ENCODE peak calls at places on chromosomes 13 and 19, in nine cellular contexts. X is ovary, Y is right atrium auricular region, Z is tibial nerve, D is brain microvascular endothelial cell, N is psoas muscle, K is B cell, V is mammary epithelial cell, Q is omental fat pad. F is an unnamed sample.

GRCh38 chr13:52925221-52925620 is 76.8 kb upstream of the PCDH8 start:
- DNase-seq in X (no peak), Y (no peak), Z (no peak), D (no peak), N (peak; percentile 52), K (no peak), V (no peak), Q (no peak), F (no peak)

GRCh38 chr19:5615756-5616327 is 6.7 kb downstream of the SAFB2 start:
- DNase-seq in X (peak; percentile 20), Y (no peak), Z (no peak), D (peak; percentile 32), N (no peak), K (no peak), V (no peak), Q (no peak), F (peak; percentile 42)

GRCh38 chr19:55473613-55474012 is 2.8 kb upstream of the ZNF628 start:
- DNase-seq in X (no peak), Y (no peak), Z (no peak), D (no peak), N (no peak), K (no peak), V (no peak), Q (no peak), F (peak; percentile 63)

GRCh38 chr13:42992585-42993122 is 613 bp upstream of the EPSTI1 start:
- DNase-seq in X (no peak), Y (no peak), Z (no peak), D (no peak), N (no peak), K (peak; percentile 64), V (no peak), Q (no peak), F (no peak)

GRCh38 chr13:21076265-21076653 is 14.9 kb upstream of the LATS2 start:
- DNase-seq in X (no peak), Y (no peak), Z (no peak), D (no peak), N (no peak), K (no peak), V (no peak), Q (no peak), F (no peak)

GRCh38 chr13:108551674-108552073 is 77.7 kb upstream of the MYO16 start:
- DNase-seq in X (no peak), Y (no peak), Z (no peak), D (peak; percentile 3), N (no peak), K (no peak), V (no peak), Q (no peak), F (peak; percentile 26)

GRCh38 chr19:632228-633067 is 889 bp downstream of the POLRMT start:
- DNase-seq in X (no peak), Y (no peak), Z (no peak), D (peak; percentile 75), N (no peak), K (no peak), V (peak; percentile 47), Q (no peak), F (peak; percentile 66)

GRCh38 chr19:40367577-40368434 is 19.3 kb downstream of the PLD3 start:
- DNase-seq in X (no peak), Y (no peak), Z (no peak), D (no peak), N (no peak), K (no peak), V (no peak), Q (no peak), F (no peak)

GRCh38 chr13:113928701-113929627 is 44.9 kb downstream of the C13orf46 start:
- DNase-seq in X (peak; percentile 87), Y (peak; percentile 83), Z (peak; percentile 86), D (no peak), N (peak; percentile 98), K (no peak), V (no peak), Q (peak; percentile 52), F (peak; percentile 73)

GRCh38 chr13:105426454-105426853 is 1109.0 kb downstream of the EFNB2 start:
- DNase-seq in X (no peak), Y (no peak), Z (no peak), D (no peak), N (no peak), K (no peak), V (no peak), Q (no peak), F (no peak)

GRCh38 chr13:108902557-108903155 is 273.2 kb downstream of the MYO16 start:
- DNase-seq in X (no peak), Y (no peak), Z (no peak), D (no peak), N (no peak), K (no peak), V (peak; percentile 81), Q (no peak), F (no peak)

GRCh38 chr13:114046447-114046846 is 72.6 kb upstream of the C13orf46 start:
- DNase-seq in X (no peak), Y (no peak), Z (no peak), D (no peak), N (no peak), K (no peak), V (no peak), Q (no peak), F (no peak)

GRCh38 chr13:50611117-50611781 is 232.2 kb downstream of the DLEU7 start:
- DNase-seq in X (no peak), Y (no peak), Z (no peak), D (no peak), N (no peak), K (no peak), V (no peak), Q (no peak), F (no peak)

DNA sequence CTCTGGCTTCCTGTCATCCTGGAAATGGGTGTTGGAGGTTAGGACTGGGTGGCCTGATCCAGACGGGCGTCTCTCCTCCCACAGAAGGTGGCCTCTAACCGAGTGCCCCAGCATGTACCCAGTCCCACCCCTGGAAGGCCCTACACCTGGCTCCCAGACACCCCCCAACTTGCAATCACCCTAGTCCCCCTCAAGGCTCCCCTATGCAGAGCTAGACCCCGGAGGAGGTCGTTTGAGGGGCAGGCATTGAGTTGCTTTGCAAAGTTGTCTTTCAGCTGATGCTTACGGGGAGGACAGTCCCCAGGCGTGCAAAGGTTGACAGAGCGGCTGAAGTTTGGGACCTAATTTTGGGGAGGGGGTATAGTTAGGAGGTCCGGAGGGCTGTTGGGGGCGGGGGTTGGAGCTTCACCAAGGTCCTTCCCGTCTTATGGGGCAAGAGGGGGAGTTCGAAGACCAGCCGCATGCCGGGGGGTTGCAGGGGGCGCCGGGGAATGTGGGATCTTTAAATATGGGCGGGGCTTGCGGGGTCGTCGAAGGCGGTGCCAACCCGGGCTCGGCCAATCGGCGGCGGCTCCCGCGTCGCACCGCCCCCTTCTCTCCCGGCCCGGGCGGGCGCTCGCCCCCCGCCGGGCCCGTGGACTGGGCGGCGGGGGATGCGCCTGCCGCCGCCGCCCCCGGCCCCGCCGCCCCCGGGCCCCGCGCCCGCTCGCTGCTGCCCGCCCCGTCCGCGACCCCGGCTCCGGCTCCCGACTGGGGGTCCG is at the start of gene KCNN1:
- DNase-seq in X (no peak), Y (no peak), Z (no peak), D (no peak), N (no peak), K (no peak), V (no peak), Q (no peak), F (no peak)
- TF ChIP-seq CTCF in X (no peak), Y (no peak), Z (no peak), D (no peak), N (no peak), K (no peak), V (no peak), Q (no peak), F (no peak)

DNA sequence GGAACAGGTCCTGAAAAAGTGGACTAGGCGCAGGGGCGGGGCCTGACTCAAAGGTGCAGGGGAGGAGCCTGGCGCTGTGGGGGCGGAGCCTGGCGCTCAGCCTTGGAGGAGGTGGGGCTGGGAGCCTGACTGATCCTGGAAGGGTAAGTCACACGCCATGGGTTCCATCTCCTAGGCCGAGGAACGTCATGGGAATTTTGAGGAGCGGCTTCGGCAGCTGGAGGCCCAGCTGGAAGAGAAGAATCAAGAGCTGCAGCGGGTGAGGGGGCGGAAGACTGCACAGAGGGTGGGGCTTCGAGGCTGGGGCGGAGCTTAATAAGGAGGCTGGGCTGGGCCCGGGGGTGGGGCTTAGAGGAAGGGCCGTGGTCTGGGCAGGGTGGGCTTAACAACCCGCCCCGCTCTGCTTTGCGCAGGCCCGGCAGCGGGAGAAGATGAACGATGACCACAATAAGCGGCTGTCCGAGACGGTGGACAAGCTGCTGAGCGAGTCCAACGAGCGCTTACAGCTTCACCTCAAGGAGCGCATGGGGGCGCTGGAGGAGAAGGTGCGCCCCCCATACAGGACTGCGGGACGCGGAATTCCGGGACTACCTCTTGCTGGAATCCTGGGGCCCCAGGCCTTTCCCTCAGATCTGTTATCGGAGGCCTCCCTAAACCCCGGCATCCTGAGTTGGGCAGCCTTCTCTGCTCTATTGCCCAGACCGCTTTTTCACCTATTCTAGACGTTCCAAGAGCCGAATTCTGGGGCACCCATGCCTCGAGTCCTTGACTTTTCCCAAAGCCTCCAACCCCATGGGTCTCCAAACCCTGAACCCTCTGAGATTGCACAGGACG is 14.5 kb downstream of the PPFIA3 start:
- DNase-seq in X (peak; percentile 78), Y (no peak), Z (no peak), D (peak; percentile 33), N (no peak), K (peak; percentile 49), V (no peak), Q (no peak), F (peak; percentile 35)
- TF ChIP-seq CTCF in X (peak; percentile 19), Y (no peak), Z (no peak), D (peak; percentile 31), N (no peak), K (no peak), V (no peak), Q (no peak), F (peak; percentile 17)

GRCh38 chr19:34678421-34678820 is 943 bp downstream of the ZNF302 start:
- DNase-seq in X (no peak), Y (no peak), Z (no peak), D (no peak), N (no peak), K (no peak), V (no peak), Q (no peak), F (no peak)

GRCh38 chr19:34677386-34678084 is at the start of gene ZNF302:
- DNase-seq in X (peak; percentile 98), Y (peak; percentile 98), Z (peak; percentile 90), D (peak; percentile 96), N (peak; percentile 98), K (peak; percentile 95), V (peak; percentile 94), Q (peak; percentile 83), F (peak; percentile 99)

GRCh38 chr19:34678085-34678412 is 571 bp downstream of the ZNF302 start:
- DNase-seq in X (no peak), Y (no peak), Z (no peak), D (no peak), N (no peak), K (no peak), V (no peak), Q (no peak), F (no peak)

GRCh38 chr19:34675919-34676318 is 1.0 kb downstream of the SCGB2B2 start:
- DNase-seq in X (no peak), Y (no peak), Z (no peak), D (no peak), N (no peak), K (no peak), V (no peak), Q (no peak), F (no peak)

GRCh38 chr19:34676697-34677385 is at the start of gene SCGB2B2:
- DNase-seq in X (peak; percentile 50), Y (peak; percentile 78), Z (peak; percentile 65), D (no peak), N (no peak), K (no peak), V (no peak), Q (no peak), F (no peak)
- TF ChIP-seq CTCF in X (no peak), Y (no peak), Z (no peak), D (peak; percentile 32), N (peak; percentile 16), K (no peak), V (no peak), Q (no peak), F (peak; percentile 37)

GRCh38 chr19:4580021-4580901 is 20.8 kb upstream of the SEMA6B start:
- DNase-seq in X (no peak), Y (no peak), Z (no peak), D (no peak), N (no peak), K (no peak), V (no peak), Q (no peak), F (no peak)
- TF ChIP-seq CTCF in X (no peak), Y (no peak), Z (no peak), D (peak; percentile 25), N (no peak), K (no peak), V (no peak), Q (no peak), F (peak; percentile 31)

F was measured in astrocyte of the spinal cord.